ENCODE peak calls at places on chromosomes 13 and 19, in ten cellular contexts. A is T-helper 17 cell; V is Right ventricle myocardium superior; E is iris pigment epithelial cell; B is effector memory CD4-positive, alpha-beta T cell; O is HAP-1; M is posterior cingulate gyrus; N is fibroblast of pulmonary artery; C is HT1080; X is hypothalamus. L is an unnamed sample.

GRCh38 chr19:10431943-10432735 is 11.8 kb downstream of the PDE4A start:
- DNase-seq in A (peak; percentile 72), V (peak; percentile 87), E (peak; percentile 53), B (peak; percentile 68), O (no peak), M (no peak), N (peak; percentile 27), C (no peak), X (peak; percentile 49), L (no peak)

GRCh38 chr19:51688665-51689571 is 4.2 kb upstream of the SPACA6 start:
- DNase-seq in A (no peak), V (peak; percentile 92), E (peak; percentile 98), B (no peak), O (peak; percentile 89), M (peak; percentile 98), N (peak; percentile 97), C (peak; percentile 95), X (peak; percentile 95), L (peak; percentile 68)

GRCh38 chr19:33175886-33176669 is 18.1 kb upstream of the LRP3 start:
- DNase-seq in A (no peak), V (no peak), E (peak; percentile 39), B (no peak), O (peak; percentile 27), M (no peak), N (peak; percentile 43), C (peak; percentile 36), X (no peak), L (no peak)

GRCh38 chr13:23443878-23444277 is 10.4 kb upstream of the SACS start:
- DNase-seq in A (no peak), V (no peak), E (no peak), B (no peak), O (no peak), M (no peak), N (no peak), C (no peak), X (no peak), L (no peak)

GRCh38 chr13:73365240-73365639 is 306.4 kb downstream of the KLF5 start:
- DNase-seq in A (no peak), V (no peak), E (no peak), B (no peak), O (peak; percentile 64), M (no peak), N (no peak), C (no peak), X (no peak), L (no peak)

GRCh38 chr19:49515767-49516166 is 3.3 kb downstream of the FCGRT start:
- DNase-seq in A (no peak), V (peak; percentile 78), E (no peak), B (no peak), O (no peak), M (peak; percentile 88), N (peak; percentile 72), C (no peak), X (peak; percentile 24), L (no peak)

GRCh38 chr13:75226755-75227435 is 255.1 kb downstream of the TBC1D4 start:
- DNase-seq in A (no peak), V (no peak), E (peak; percentile 94), B (no peak), O (no peak), M (no peak), N (peak; percentile 85), C (peak; percentile 90), X (no peak), L (no peak)

GRCh38 chr19:18399008-18399407 is 1.6 kb upstream of the LRRC25 start:
- DNase-seq in A (no peak), V (peak; percentile 73), E (peak; percentile 79), B (no peak), O (no peak), M (peak; percentile 82), N (no peak), C (peak; percentile 28), X (no peak), L (no peak)

GRCh38 chr13:73235385-73235784 is 176.6 kb downstream of the KLF5 start:
- DNase-seq in A (no peak), V (no peak), E (no peak), B (no peak), O (no peak), M (no peak), N (no peak), C (no peak), X (peak; percentile 1), L (no peak)

GRCh38 chr13:32212420-32212819 is 102.7 kb downstream of the ZAR1L start:
- DNase-seq in A (no peak), V (no peak), E (peak; percentile 87), B (no peak), O (no peak), M (no peak), N (peak; percentile 67), C (no peak), X (no peak), L (no peak)

GRCh38 chr19:17751103-17751911 is at the start of gene FCHO1:
- DNase-seq in A (peak; percentile 76), V (peak; percentile 68), E (no peak), B (peak; percentile 83), O (no peak), M (peak; percentile 84), N (no peak), C (no peak), X (peak; percentile 42), L (no peak)

GRCh38 chr13:24264976-24265375 is 44.4 kb upstream of the C1QTNF9 start:
- DNase-seq in A (peak; percentile 53), V (no peak), E (no peak), B (peak; percentile 79), O (no peak), M (no peak), N (no peak), C (no peak), X (no peak), L (no peak)

GRCh38 chr13:113548778-113549621 is 35.6 kb upstream of the TFDP1 start:
- DNase-seq in A (no peak), V (no peak), E (no peak), B (no peak), O (no peak), M (peak; percentile 84), N (no peak), C (no peak), X (no peak), L (no peak)

GRCh38 chr19:30160426-30160825 is 211.8 kb upstream of the ZNF536 start:
- DNase-seq in A (no peak), V (no peak), E (no peak), B (no peak), O (no peak), M (no peak), N (no peak), C (no peak), X (no peak), L (no peak)

GRCh38 chr19:13091400-13092161 is 11.1 kb downstream of the LYL1 start:
- DNase-seq in A (no peak), V (peak; percentile 78), E (peak; percentile 85), B (no peak), O (no peak), M (peak; percentile 96), N (peak; percentile 94), C (no peak), X (peak; percentile 83), L (no peak)

GRCh38 chr19:926595-927043 is 784 bp downstream of the ARID3A start:
- DNase-seq in A (no peak), V (peak; percentile 87), E (peak; percentile 63), B (no peak), O (no peak), M (no peak), N (peak; percentile 53), C (no peak), X (peak; percentile 28), L (no peak)

GRCh38 chr19:18401580-18402112 is 4.2 kb upstream of the LRRC25 start:
- DNase-seq in A (no peak), V (peak; percentile 82), E (peak; percentile 71), B (no peak), O (peak; percentile 55), M (peak; percentile 85), N (peak; percentile 71), C (peak; percentile 56), X (peak; percentile 16), L (peak; percentile 58)

GRCh38 chr19:53101518-53101917 is 1.7 kb downstream of the ZNF160 start:
- DNase-seq in A (no peak), V (no peak), E (peak; percentile 22), B (no peak), O (no peak), M (no peak), N (no peak), C (no peak), X (no peak), L (no peak)

GRCh38 chr13:97223711-97224461 is 1.8 kb downstream of the MBNL2 start:
- DNase-seq in A (no peak), V (peak; percentile 50), E (peak; percentile 96), B (no peak), O (peak; percentile 63), M (peak; percentile 83), N (peak; percentile 96), C (peak; percentile 83), X (peak; percentile 37), L (peak; percentile 40)

GRCh38 chr19:45191324-45191845 is 12.8 kb downstream of the BLOC1S3 start:
- DNase-seq in A (no peak), V (no peak), E (no peak), B (no peak), O (no peak), M (no peak), N (no peak), C (no peak), X (no peak), L (no peak)

L was measured in NT2/D1.